ENCODE peak calls at places on chromosomes 1 and 21, in four cellular contexts. U, O, W and J are unnamed samples.
A peak's percentile ranks its signal among the peaks of the same experiment; 100 is the strongest.

GRCh38 chr1:218347713-218348627 is 2.8 kb downstream of the TGFB2 start:
- DNase-seq in U (no peak), O (no peak), W (peak; percentile 70), J (no peak)

GRCh38 chr1:218397752-218398339 is 52.7 kb downstream of the TGFB2 start:
- DNase-seq in U (no peak), O (no peak), W (no peak), J (no peak)

GRCh38 chr1:201888282-201889033 is at the start of gene SHISA4:
- DNase-seq in U (peak; percentile 86), O (peak; percentile 84), W (peak; percentile 29), J (peak; percentile 93)

GRCh38 chr1:116433283-116434257 is 60.5 kb downstream of the ATP1A1 start:
- DNase-seq in U (no peak), O (peak; percentile 66), W (peak; percentile 59), J (no peak)

GRCh38 chr1:184627012-184627351 is 127.7 kb downstream of the EDEM3 start:
- DNase-seq in U (no peak), O (no peak), W (no peak), J (no peak)

GRCh38 chr1:31878018-31878417 is 60.1 kb downstream of the PTP4A2 start:
- DNase-seq in U (no peak), O (peak; percentile 16), W (no peak), J (no peak)

GRCh38 chr1:56911098-56911497 is 54.7 kb downstream of the C8B start:
- DNase-seq in U (no peak), O (no peak), W (peak; percentile 50), J (no peak)

GRCh38 chr1:193629875-193630274 is 443.5 kb upstream of the B3GALT2 start:
- DNase-seq in U (no peak), O (no peak), W (no peak), J (no peak)

GRCh38 chr1:30342535-30343141 is 380.7 kb downstream of the MATN1 start:
- DNase-seq in U (no peak), O (no peak), W (no peak), J (no peak)

GRCh38 chr1:205073511-205073910 is 10.7 kb downstream of the TMEM81 start:
- DNase-seq in U (no peak), O (no peak), W (no peak), J (no peak)

GRCh38 chr1:67716800-67717199 is 31.8 kb downstream of the GADD45A start:
- DNase-seq in U (no peak), O (no peak), W (peak; percentile 20), J (no peak)

GRCh38 chr1:181777812-181778211 is 283.7 kb downstream of the ZNF648 start:
- DNase-seq in U (no peak), O (no peak), W (no peak), J (no peak)

GRCh38 chr1:10306435-10306834 is 92.4 kb upstream of the PGD start:
- DNase-seq in U (no peak), O (peak; percentile 44), W (no peak), J (no peak)
- H3K27ac ChIP-seq in U (no peak overlapping the region), O (peak overlapping the region; percentile 88), W (no peak overlapping the region), J (no peak overlapping the region)

DNA sequence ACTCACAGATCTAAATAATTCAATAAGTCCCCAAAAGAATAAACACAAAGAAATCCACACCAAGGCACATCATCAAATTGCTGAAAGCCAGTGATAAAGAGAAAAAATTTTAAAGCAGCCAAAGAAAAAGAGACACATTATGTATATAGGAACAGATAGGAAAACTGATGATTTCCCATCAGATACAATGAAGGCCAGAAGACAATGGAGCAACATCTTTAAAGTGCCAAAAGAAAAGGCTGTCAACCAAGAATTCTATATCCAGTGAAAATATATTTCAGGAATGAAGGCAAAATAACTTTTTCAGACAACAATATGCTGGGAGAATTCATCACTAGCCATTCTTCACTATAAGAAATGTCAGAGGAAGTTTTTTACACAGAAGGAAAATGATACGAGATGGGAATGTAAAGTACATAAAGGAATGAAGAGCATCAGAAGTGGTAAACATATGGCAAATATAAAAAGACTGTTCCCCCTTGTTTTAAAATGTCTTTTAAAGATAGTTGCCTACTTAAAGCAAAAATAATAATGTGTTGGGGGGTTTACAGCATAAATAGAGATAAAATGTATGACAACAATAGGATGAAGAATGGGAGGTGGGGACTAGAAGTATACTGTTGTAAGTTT is 9.4 kb upstream of the MYOG start:
- DNase-seq in U (no peak), O (no peak), W (no peak), J (no peak)
- H3K27ac ChIP-seq in U (no peak overlapping the region), O (no peak overlapping the region), W (no peak overlapping the region), J (no peak overlapping the region)

GRCh38 chr1:2346691-2347408 is 44.5 kb downstream of the MORN1 start:
- DNase-seq in U (peak; percentile 50), O (no peak), W (no peak), J (no peak)
- H3K27ac ChIP-seq in U (no peak overlapping the region), O (no peak overlapping the region), W (no peak overlapping the region), J (no peak overlapping the region)

GRCh38 chr21:17660862-17661261 is 48.2 kb upstream of the BTG3 start:
- DNase-seq in U (no peak), O (no peak), W (no peak), J (no peak)
- H3K27ac ChIP-seq in U (no peak overlapping the region), O (no peak overlapping the region), W (no peak overlapping the region), J (no peak overlapping the region)

DNA sequence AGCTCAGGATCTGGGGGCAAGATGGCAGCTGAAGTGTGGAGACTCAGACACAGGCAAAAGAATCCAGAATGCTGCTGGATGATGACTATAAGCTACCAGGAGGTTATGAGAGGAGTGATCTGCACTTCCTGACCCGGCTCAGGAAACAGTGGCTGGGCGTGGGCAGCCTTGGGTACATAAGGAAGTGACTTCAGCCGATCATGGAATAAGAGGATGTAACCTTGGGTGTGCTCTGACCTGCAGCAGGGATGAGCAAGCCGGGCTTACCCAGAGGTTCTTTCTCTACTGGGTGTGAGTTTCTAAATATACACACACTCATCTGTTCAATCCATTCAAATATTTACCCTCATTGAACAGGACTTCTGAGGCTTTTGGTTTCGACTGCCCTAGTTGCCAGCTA is 62.7 kb downstream of the CD34 start:
- DNase-seq in U (no peak), O (peak; percentile 65), W (peak; percentile 59), J (peak; percentile 78)
- H3K27ac ChIP-seq in U (no peak overlapping the region), O (peak overlapping the region; percentile 56), W (no peak overlapping the region), J (peak overlapping the region; percentile 46)